ENCODE peak calls at places on chromosomes 7 and 10, in ten cellular contexts. One of them, this sample, is unnamed.

GRCh38 chr10:76433161-76434005 is 1002.0 kb downstream of the LRMDA start:
- DNase-seq in tibial artery: no peak
- DNase-seq in transverse colon: no peak
- DNase-seq in WERI-Rb-1: peak; percentile 10
- DNase-seq in neural progenitor cell: no peak
- DNase-seq in uterus: no peak
- DNase-seq in lower lobe of right lung: peak; percentile 63
- DNase-seq in brain microvascular endothelial cell: no peak
- DNase-seq in fibroblast of lung: no peak
- DNase-seq in gastrocnemius medialis: peak; percentile 34
- DNase-seq in this sample: no peak

GRCh38 chr10:119299531-119299930 is 92.2 kb downstream of the GRK5 start:
- DNase-seq in WERI-Rb-1: peak; percentile 46
- DNase-seq in brain microvascular endothelial cell: no peak
- DNase-seq in lower lobe of right lung: no peak
- DNase-seq in fibroblast of lung: peak; percentile 62
- DNase-seq in neural progenitor cell: no peak
- DNase-seq in gastrocnemius medialis: no peak
- DNase-seq in uterus: no peak
- DNase-seq in transverse colon: no peak
- DNase-seq in tibial artery: no peak
- DNase-seq in this sample: no peak

GRCh38 chr7:138825049-138825721 is 27.2 kb upstream of the ATP6V0A4 start:
- DNase-seq in WERI-Rb-1: no peak
- DNase-seq in tibial artery: no peak
- DNase-seq in fibroblast of lung: no peak
- DNase-seq in lower lobe of right lung: no peak
- DNase-seq in transverse colon: no peak
- DNase-seq in brain microvascular endothelial cell: no peak
- DNase-seq in uterus: no peak
- DNase-seq in gastrocnemius medialis: no peak
- DNase-seq in neural progenitor cell: no peak
- DNase-seq in this sample: no peak

GRCh38 chr7:154388412-154388811 is 336.2 kb downstream of the DPP6 start:
- DNase-seq in brain microvascular endothelial cell: no peak
- DNase-seq in lower lobe of right lung: no peak
- DNase-seq in gastrocnemius medialis: no peak
- DNase-seq in WERI-Rb-1: no peak
- DNase-seq in fibroblast of lung: no peak
- DNase-seq in neural progenitor cell: no peak
- DNase-seq in transverse colon: no peak
- DNase-seq in tibial artery: no peak
- DNase-seq in uterus: no peak
- DNase-seq in this sample: no peak

GRCh38 chr10:20858292-20859124 is 38.6 kb downstream of the NEBL start:
- DNase-seq in tibial artery: no peak
- DNase-seq in fibroblast of lung: peak; percentile 76
- DNase-seq in WERI-Rb-1: no peak
- DNase-seq in transverse colon: no peak
- DNase-seq in gastrocnemius medialis: no peak
- DNase-seq in brain microvascular endothelial cell: no peak
- DNase-seq in uterus: no peak
- DNase-seq in lower lobe of right lung: no peak
- DNase-seq in neural progenitor cell: no peak
- DNase-seq in this sample: no peak

GRCh38 chr7:78437118-78437517 is 638.5 kb downstream of the PHTF2 start:
- DNase-seq in transverse colon: no peak
- DNase-seq in brain microvascular endothelial cell: no peak
- DNase-seq in tibial artery: no peak
- DNase-seq in gastrocnemius medialis: no peak
- DNase-seq in neural progenitor cell: no peak
- DNase-seq in WERI-Rb-1: no peak
- DNase-seq in lower lobe of right lung: no peak
- DNase-seq in fibroblast of lung: peak; percentile 57
- DNase-seq in uterus: no peak
- DNase-seq in this sample: no peak

GRCh38 chr7:23383225-23383624 is 84.1 kb downstream of the MALSU1 start:
- DNase-seq in WERI-Rb-1: no peak
- DNase-seq in brain microvascular endothelial cell: peak; percentile 46
- DNase-seq in tibial artery: no peak
- DNase-seq in neural progenitor cell: no peak
- DNase-seq in transverse colon: no peak
- DNase-seq in uterus: no peak
- DNase-seq in lower lobe of right lung: no peak
- DNase-seq in gastrocnemius medialis: no peak
- DNase-seq in fibroblast of lung: peak; percentile 33
- DNase-seq in this sample: no peak

GRCh38 chr10:123522702-123523312 is 143.3 kb upstream of the GPR26 start:
- DNase-seq in fibroblast of lung: no peak
- DNase-seq in brain microvascular endothelial cell: no peak
- DNase-seq in transverse colon: peak; percentile 33
- DNase-seq in uterus: no peak
- DNase-seq in WERI-Rb-1: no peak
- DNase-seq in gastrocnemius medialis: no peak
- DNase-seq in neural progenitor cell: no peak
- DNase-seq in tibial artery: no peak
- DNase-seq in lower lobe of right lung: no peak
- DNase-seq in this sample: peak; percentile 62

GRCh38 chr7:150738092-150739044 is 1.1 kb downstream of the GIMAP5 start:
- DNase-seq in uterus: no peak
- DNase-seq in tibial artery: no peak
- DNase-seq in WERI-Rb-1: no peak
- DNase-seq in fibroblast of lung: no peak
- DNase-seq in neural progenitor cell: no peak
- DNase-seq in lower lobe of right lung: no peak
- DNase-seq in gastrocnemius medialis: no peak
- DNase-seq in brain microvascular endothelial cell: no peak
- DNase-seq in transverse colon: no peak
- DNase-seq in this sample: no peak

DNA sequence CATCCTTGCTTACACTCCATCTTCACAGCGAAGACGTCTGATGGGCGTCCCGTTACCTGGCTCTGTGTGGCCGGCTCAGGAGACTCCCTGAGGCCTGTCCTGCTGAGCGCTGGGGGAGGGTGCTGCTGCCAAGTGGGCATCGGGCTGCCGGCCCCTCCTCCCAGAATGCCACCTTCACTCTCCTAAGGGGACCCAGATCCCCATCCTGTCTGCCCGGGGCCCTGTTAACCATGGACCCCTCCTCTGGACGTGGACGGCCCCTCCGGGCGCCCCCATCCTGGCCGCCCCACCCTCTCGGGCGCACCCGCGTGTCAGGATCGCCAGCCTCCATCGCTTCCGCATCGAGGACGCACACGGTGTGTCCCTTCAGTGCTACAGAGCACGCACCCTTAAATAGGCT is 7.3 kb upstream of the FOXL3 start:
- DNase-seq in lower lobe of right lung: peak; percentile 23
- DNase-seq in neural progenitor cell: no peak
- DNase-seq in transverse colon: no peak
- DNase-seq in fibroblast of lung: no peak
- DNase-seq in uterus: no peak
- DNase-seq in brain microvascular endothelial cell: no peak
- DNase-seq in gastrocnemius medialis: no peak
- DNase-seq in WERI-Rb-1: no peak
- DNase-seq in tibial artery: no peak
- DNase-seq in this sample: no peak
- H3K27ac ChIP-seq in lower lobe of right lung: no peak overlapping the region
- H3K27ac ChIP-seq in neural progenitor cell: no peak overlapping the region
- H3K27ac ChIP-seq in transverse colon: no peak overlapping the region
- H3K27ac ChIP-seq in fibroblast of lung: no peak overlapping the region
- H3K27ac ChIP-seq in uterus: no peak overlapping the region
- H3K27ac ChIP-seq in brain microvascular endothelial cell: no peak overlapping the region
- H3K27ac ChIP-seq in gastrocnemius medialis: no peak overlapping the region
- H3K27ac ChIP-seq in WERI-Rb-1: no peak overlapping the region
- H3K27ac ChIP-seq in tibial artery: no peak overlapping the region
- H3K27ac ChIP-seq in this sample: no peak overlapping the region

GRCh38 chr10:26554246-26554645 is 116.1 kb downstream of the APBB1IP start:
- DNase-seq in fibroblast of lung: no peak
- DNase-seq in transverse colon: no peak
- DNase-seq in WERI-Rb-1: no peak
- DNase-seq in lower lobe of right lung: no peak
- DNase-seq in gastrocnemius medialis: no peak
- DNase-seq in brain microvascular endothelial cell: no peak
- DNase-seq in tibial artery: no peak
- DNase-seq in uterus: no peak
- DNase-seq in neural progenitor cell: no peak
- DNase-seq in this sample: no peak

GRCh38 chr10:26555719-26556368 is 117.7 kb downstream of the APBB1IP start:
- DNase-seq in gastrocnemius medialis: peak; percentile 64
- DNase-seq in WERI-Rb-1: no peak
- DNase-seq in neural progenitor cell: no peak
- DNase-seq in transverse colon: peak; percentile 67
- DNase-seq in lower lobe of right lung: peak; percentile 64
- DNase-seq in fibroblast of lung: peak; percentile 51
- DNase-seq in tibial artery: peak; percentile 89
- DNase-seq in uterus: no peak
- DNase-seq in brain microvascular endothelial cell: no peak
- DNase-seq in this sample: no peak

GRCh38 chr10:26550774-26551526 is 112.8 kb downstream of the APBB1IP start:
- DNase-seq in uterus: no peak
- DNase-seq in fibroblast of lung: no peak
- DNase-seq in transverse colon: no peak
- DNase-seq in lower lobe of right lung: no peak
- DNase-seq in gastrocnemius medialis: no peak
- DNase-seq in tibial artery: no peak
- DNase-seq in neural progenitor cell: peak; percentile 42
- DNase-seq in brain microvascular endothelial cell: no peak
- DNase-seq in WERI-Rb-1: no peak
- DNase-seq in this sample: no peak
- TF ChIP-seq CTCF in uterus: no peak
- TF ChIP-seq CTCF in fibroblast of lung: no peak
- TF ChIP-seq CTCF in transverse colon: no peak
- TF ChIP-seq CTCF in lower lobe of right lung: no peak
- TF ChIP-seq CTCF in gastrocnemius medialis: no peak
- TF ChIP-seq CTCF in tibial artery: no peak
- TF ChIP-seq CTCF in neural progenitor cell: peak; percentile 43
- TF ChIP-seq CTCF in brain microvascular endothelial cell: peak; percentile 36
- TF ChIP-seq CTCF in WERI-Rb-1: no peak
- TF ChIP-seq CTCF in this sample: no peak

GRCh38 chr10:96745950-96746349 is 25.6 kb upstream of the PIK3AP1 start:
- DNase-seq in fibroblast of lung: no peak
- DNase-seq in gastrocnemius medialis: no peak
- DNase-seq in transverse colon: no peak
- DNase-seq in lower lobe of right lung: no peak
- DNase-seq in brain microvascular endothelial cell: no peak
- DNase-seq in neural progenitor cell: no peak
- DNase-seq in uterus: no peak
- DNase-seq in WERI-Rb-1: no peak
- DNase-seq in tibial artery: no peak
- DNase-seq in this sample: no peak

GRCh38 chr10:96746503-96746902 is 26.2 kb upstream of the PIK3AP1 start:
- DNase-seq in gastrocnemius medialis: no peak
- DNase-seq in transverse colon: no peak
- DNase-seq in tibial artery: no peak
- DNase-seq in neural progenitor cell: no peak
- DNase-seq in lower lobe of right lung: no peak
- DNase-seq in WERI-Rb-1: no peak
- DNase-seq in brain microvascular endothelial cell: no peak
- DNase-seq in uterus: no peak
- DNase-seq in fibroblast of lung: no peak
- DNase-seq in this sample: no peak

GRCh38 chr10:96752380-96752779 is 32.1 kb upstream of the PIK3AP1 start:
- DNase-seq in gastrocnemius medialis: no peak
- DNase-seq in tibial artery: no peak
- DNase-seq in uterus: no peak
- DNase-seq in lower lobe of right lung: no peak
- DNase-seq in brain microvascular endothelial cell: no peak
- DNase-seq in transverse colon: no peak
- DNase-seq in neural progenitor cell: no peak
- DNase-seq in WERI-Rb-1: no peak
- DNase-seq in fibroblast of lung: no peak
- DNase-seq in this sample: no peak

GRCh38 chr10:96743988-96744585 is 23.8 kb upstream of the PIK3AP1 start:
- DNase-seq in tibial artery: no peak
- DNase-seq in lower lobe of right lung: no peak
- DNase-seq in brain microvascular endothelial cell: peak; percentile 10
- DNase-seq in transverse colon: no peak
- DNase-seq in fibroblast of lung: peak; percentile 6
- DNase-seq in uterus: no peak
- DNase-seq in neural progenitor cell: peak; percentile 40
- DNase-seq in gastrocnemius medialis: no peak
- DNase-seq in WERI-Rb-1: peak; percentile 37
- DNase-seq in this sample: no peak

GRCh38 chr10:96747734-96748550 is 27.6 kb upstream of the PIK3AP1 start:
- DNase-seq in neural progenitor cell: no peak
- DNase-seq in tibial artery: no peak
- DNase-seq in transverse colon: no peak
- DNase-seq in brain microvascular endothelial cell: no peak
- DNase-seq in lower lobe of right lung: no peak
- DNase-seq in fibroblast of lung: no peak
- DNase-seq in gastrocnemius medialis: no peak
- DNase-seq in WERI-Rb-1: no peak
- DNase-seq in uterus: no peak
- DNase-seq in this sample: no peak
- H3K4me3 ChIP-seq in neural progenitor cell: no peak overlapping the region
- H3K4me3 ChIP-seq in tibial artery: no peak overlapping the region
- H3K4me3 ChIP-seq in transverse colon: no peak overlapping the region
- H3K4me3 ChIP-seq in brain microvascular endothelial cell: no peak overlapping the region
- H3K4me3 ChIP-seq in lower lobe of right lung: no peak overlapping the region
- H3K4me3 ChIP-seq in fibroblast of lung: no peak overlapping the region
- H3K4me3 ChIP-seq in gastrocnemius medialis: no peak overlapping the region
- H3K4me3 ChIP-seq in WERI-Rb-1: no peak overlapping the region
- H3K4me3 ChIP-seq in uterus: no peak overlapping the region
- H3K4me3 ChIP-seq in this sample: no peak overlapping the region

GRCh38 chr10:103454026-103454425 is 1.9 kb upstream of the CALHM2 start:
- DNase-seq in transverse colon: no peak
- DNase-seq in tibial artery: no peak
- DNase-seq in WERI-Rb-1: no peak
- DNase-seq in lower lobe of right lung: no peak
- DNase-seq in uterus: no peak
- DNase-seq in neural progenitor cell: no peak
- DNase-seq in brain microvascular endothelial cell: no peak
- DNase-seq in gastrocnemius medialis: no peak
- DNase-seq in fibroblast of lung: no peak
- DNase-seq in this sample: no peak

GRCh38 chr10:103457896-103458583 is 660 bp downstream of the CALHM1 start:
- DNase-seq in gastrocnemius medialis: no peak
- DNase-seq in neural progenitor cell: no peak
- DNase-seq in uterus: no peak
- DNase-seq in WERI-Rb-1: no peak
- DNase-seq in fibroblast of lung: no peak
- DNase-seq in brain microvascular endothelial cell: no peak
- DNase-seq in lower lobe of right lung: no peak
- DNase-seq in tibial artery: no peak
- DNase-seq in transverse colon: no peak
- DNase-seq in this sample: no peak

GRCh38 chr10:103457176-103457712 is 1.5 kb downstream of the CALHM1 start:
- DNase-seq in brain microvascular endothelial cell: no peak
- DNase-seq in lower lobe of right lung: no peak
- DNase-seq in transverse colon: no peak
- DNase-seq in fibroblast of lung: no peak
- DNase-seq in tibial artery: no peak
- DNase-seq in uterus: no peak
- DNase-seq in gastrocnemius medialis: no peak
- DNase-seq in WERI-Rb-1: no peak
- DNase-seq in neural progenitor cell: no peak
- DNase-seq in this sample: no peak

GRCh38 chr10:103455235-103455634 is 3.1 kb upstream of the CALHM2 start:
- DNase-seq in WERI-Rb-1: no peak
- DNase-seq in transverse colon: no peak
- DNase-seq in fibroblast of lung: no peak
- DNase-seq in neural progenitor cell: no peak
- DNase-seq in uterus: no peak
- DNase-seq in brain microvascular endothelial cell: no peak
- DNase-seq in tibial artery: no peak
- DNase-seq in lower lobe of right lung: no peak
- DNase-seq in gastrocnemius medialis: no peak
- DNase-seq in this sample: no peak

GRCh38 chr10:103456074-103456660 is 2.5 kb downstream of the CALHM1 start:
- DNase-seq in transverse colon: no peak
- DNase-seq in WERI-Rb-1: no peak
- DNase-seq in tibial artery: no peak
- DNase-seq in brain microvascular endothelial cell: no peak
- DNase-seq in uterus: no peak
- DNase-seq in neural progenitor cell: no peak
- DNase-seq in fibroblast of lung: no peak
- DNase-seq in gastrocnemius medialis: no peak
- DNase-seq in lower lobe of right lung: no peak
- DNase-seq in this sample: no peak
- H3K27ac ChIP-seq in transverse colon: no peak overlapping the region
- H3K27ac ChIP-seq in WERI-Rb-1: no peak overlapping the region
- H3K27ac ChIP-seq in tibial artery: no peak overlapping the region
- H3K27ac ChIP-seq in brain microvascular endothelial cell: no peak overlapping the region
- H3K27ac ChIP-seq in uterus: no peak overlapping the region
- H3K27ac ChIP-seq in neural progenitor cell: no peak overlapping the region
- H3K27ac ChIP-seq in fibroblast of lung: no peak overlapping the region
- H3K27ac ChIP-seq in gastrocnemius medialis: no peak overlapping the region
- H3K27ac ChIP-seq in lower lobe of right lung: no peak overlapping the region
- H3K27ac ChIP-seq in this sample: no peak overlapping the region